ENCODE peak calls at places on chromosomes 2 and 18, in seven cellular contexts. H, T, Q, V, Y, M and A are unnamed samples.

GRCh38 chr2:207505728-207506127 is 24.0 kb upstream of the CREB1 start:
- DNase-seq in H (no peak), T (no peak), Q (no peak), V (peak), Y (no peak), M (peak), A (no peak)

GRCh38 chr2:214193943-214194342 is 216.9 kb upstream of the VWC2L start:
- DNase-seq in H (no peak), T (no peak), Q (no peak), V (no peak), Y (no peak), M (no peak), A (no peak)

GRCh38 chr2:226767056-226767813 is 32.4 kb downstream of the IRS1 start:
- DNase-seq in H (no peak), T (no peak), Q (no peak), V (no peak), Y (no peak), M (peak), A (no peak)

GRCh38 chr2:74010087-74010541 is 25.4 kb downstream of the TET3 start:
- DNase-seq in H (no peak), T (peak), Q (no peak), V (peak), Y (no peak), M (no peak), A (no peak)

GRCh38 chr2:224221455-224221913 is 180.4 kb downstream of the FAM124B start:
- DNase-seq in H (no peak), T (peak), Q (no peak), V (peak), Y (no peak), M (no peak), A (peak)

GRCh38 chr2:241816431-241817121 is 7.6 kb downstream of the NEU4 start:
- DNase-seq in H (peak), T (no peak), Q (no peak), V (peak), Y (no peak), M (no peak), A (no peak)

GRCh38 chr18:13217466-13217961 is 1.0 kb upstream of the LDLRAD4 start:
- DNase-seq in H (peak), T (peak), Q (peak), V (no peak), Y (peak), M (peak), A (no peak)

GRCh38 chr18:57087985-57088384 is 58.9 kb upstream of the BOD1L2 start:
- DNase-seq in H (no peak), T (no peak), Q (no peak), V (no peak), Y (no peak), M (no peak), A (no peak)

GRCh38 chr18:12384261-12384660 is 7.2 kb upstream of the AFG3L2 start:
- DNase-seq in H (no peak), T (no peak), Q (no peak), V (no peak), Y (no peak), M (no peak), A (no peak)

GRCh38 chr2:111135237-111135909 is 14.7 kb downstream of the BCL2L11 start:
- DNase-seq in H (no peak), T (no peak), Q (no peak), V (no peak), Y (no peak), M (no peak), A (no peak)

GRCh38 chr2:180647651-180648050 is 332.8 kb upstream of the UBE2E3 start:
- DNase-seq in H (no peak), T (peak), Q (no peak), V (no peak), Y (no peak), M (no peak), A (no peak)

GRCh38 chr2:150477347-150477746 is 10.1 kb downstream of the RND3 start:
- DNase-seq in H (no peak), T (no peak), Q (no peak), V (no peak), Y (no peak), M (no peak), A (no peak)

GRCh38 chr2:154952346-154953010 is 254.0 kb downstream of the KCNJ3 start:
- DNase-seq in H (no peak), T (peak), Q (no peak), V (no peak), Y (no peak), M (no peak), A (no peak)

GRCh38 chr2:8679827-8680731 is 1.8 kb upstream of the ID2 start:
- DNase-seq in H (no peak), T (peak), Q (peak), V (no peak), Y (no peak), M (no peak), A (no peak)

GRCh38 chr2:71685941-71686611 is 232.7 kb downstream of the DYSF start:
- DNase-seq in H (peak), T (no peak), Q (no peak), V (no peak), Y (no peak), M (no peak), A (no peak)

GRCh38 chr2:237601453-237602116 is 11.1 kb upstream of the RAB17 start:
- DNase-seq in H (peak), T (peak), Q (peak), V (no peak), Y (no peak), M (no peak), A (no peak)

GRCh38 chr2:37143986-37144385 is 12.8 kb downstream of the EIF2AK2 start:
- DNase-seq in H (no peak), T (no peak), Q (no peak), V (no peak), Y (no peak), M (peak), A (no peak)

GRCh38 chr2:226124548-226125011 is 675.0 kb downstream of the IRS1 start:
- DNase-seq in H (no peak), T (peak), Q (no peak), V (no peak), Y (no peak), M (no peak), A (no peak)

GRCh38 chr2:30200875-30201274 is 30.5 kb upstream of the LBH start:
- DNase-seq in H (no peak), T (no peak), Q (no peak), V (no peak), Y (no peak), M (no peak), A (no peak)

GRCh38 chr2:174753038-174753633 is 11.1 kb downstream of the CHRNA1 start:
- DNase-seq in H (no peak), T (no peak), Q (no peak), V (no peak), Y (no peak), M (no peak), A (no peak)

GRCh38 chr2:100924520-100925451 is 77.3 kb upstream of the RPL31 start:
- DNase-seq in H (no peak), T (no peak), Q (no peak), V (no peak), Y (no peak), M (peak), A (no peak)

GRCh38 chr2:69979902-69980301 is 18.5 kb upstream of the ASPRV1 start:
- DNase-seq in H (peak), T (no peak), Q (no peak), V (no peak), Y (no peak), M (no peak), A (no peak)

GRCh38 chr2:36615214-36615613 is 17.2 kb upstream of the FEZ2 start:
- DNase-seq in H (no peak), T (peak), Q (no peak), V (no peak), Y (no peak), M (no peak), A (no peak)

GRCh38 chr18:8730080-8730827 is 24.9 kb downstream of the MTCL1 start:
- DNase-seq in H (peak), T (no peak), Q (peak), V (peak), Y (no peak), M (no peak), A (peak)

GRCh38 chr2:167144179-167144898 is 256.1 kb downstream of the XIRP2 start:
- DNase-seq in H (no peak), T (no peak), Q (no peak), V (no peak), Y (no peak), M (no peak), A (no peak)

GRCh38 chr18:48994044-48994651 is 43.4 kb upstream of the SMAD7 start:
- DNase-seq in H (no peak), T (peak), Q (no peak), V (peak), Y (no peak), M (peak), A (no peak)

GRCh38 chr2:225932741-225933413 is 533.4 kb downstream of the NYAP2 start:
- DNase-seq in H (no peak), T (peak), Q (no peak), V (no peak), Y (no peak), M (no peak), A (peak)

GRCh38 chr2:227818569-227819397 is 5.1 kb downstream of the CCL20 start:
- DNase-seq in H (peak), T (no peak), Q (peak), V (peak), Y (no peak), M (peak), A (no peak)

GRCh38 chr2:10764101-10764785 is 42.8 kb downstream of the ATP6V1C2 start:
- DNase-seq in H (peak), T (no peak), Q (no peak), V (no peak), Y (no peak), M (no peak), A (no peak)

GRCh38 chr2:229433351-229433750 is 162.3 kb upstream of the PID1 start:
- DNase-seq in H (no peak), T (no peak), Q (no peak), V (no peak), Y (no peak), M (no peak), A (no peak)

GRCh38 chr2:13581471-13581870 is 864.7 kb downstream of the TRIB2 start:
- DNase-seq in H (no peak), T (peak), Q (no peak), V (no peak), Y (no peak), M (no peak), A (no peak)

GRCh38 chr18:31658670-31659573 is 25.5 kb downstream of the B4GALT6 start:
- DNase-seq in H (no peak), T (peak), Q (no peak), V (no peak), Y (no peak), M (peak), A (no peak)